ENCODE peak calls at places on chromosomes 12 and 14, in six cellular contexts. U, G, X, Y, O and N are unnamed samples.

GRCh38 chr12:212799-213526 is 994 bp downstream of the SLC6A12 start:
- DNase-seq in U (no peak), G (no peak), X (no peak), Y (no peak), O (no peak), N (no peak)

GRCh38 chr14:51248041-51248987 is 8.3 kb downstream of the TMX1 start:
- DNase-seq in U (no peak), G (no peak), X (no peak), Y (no peak), O (no peak), N (no peak)

GRCh38 chr12:171743-172705 is 41.9 kb downstream of the SLC6A12 start:
- DNase-seq in U (no peak), G (no peak), X (no peak), Y (no peak), O (no peak), N (no peak)

GRCh38 chr14:68733086-68733621 is 59.7 kb downstream of the ZFP36L1 start:
- DNase-seq in U (no peak), G (no peak), X (no peak), Y (no peak), O (no peak), N (no peak)

GRCh38 chr14:37428954-37429353 is 166.1 kb downstream of the FOXA1 start:
- DNase-seq in U (no peak), G (no peak), X (no peak), Y (no peak), O (no peak), N (no peak)

GRCh38 chr12:110310754-110311153 is 29.7 kb downstream of the ATP2A2 start:
- DNase-seq in U (no peak), G (no peak), X (no peak), Y (no peak), O (no peak), N (no peak)

GRCh38 chr12:113897406-113897805 is 68.7 kb downstream of the RBM19 start:
- DNase-seq in U (no peak), G (no peak), X (no peak), Y (no peak), O (no peak), N (no peak)

GRCh38 chr14:106657460-106657859 is 1131.1 kb downstream of the TMEM121 start:
- DNase-seq in U (no peak), G (no peak), X (no peak), Y (no peak), O (no peak), N (no peak)

GRCh38 chr14:24303988-24304387 is 3.8 kb downstream of the CIDEB start:
- DNase-seq in U (no peak), G (no peak), X (no peak), Y (no peak), O (no peak), N (no peak)

GRCh38 chr14:95493976-95494375 is 22.5 kb downstream of the SYNE3 start:
- DNase-seq in U (no peak), G (no peak), X (no peak), Y (no peak), O (no peak), N (no peak)

GRCh38 chr12:32051511-32052299 is 54.9 kb upstream of the BICD1 start:
- DNase-seq in U (no peak), G (no peak), X (peak; percentile 99), Y (peak; percentile 62), O (no peak), N (peak; percentile 93)

GRCh38 chr14:64763801-64764511 is 59.7 kb downstream of the PLEKHG3 start:
- DNase-seq in U (no peak), G (no peak), X (peak; percentile 73), Y (no peak), O (no peak), N (peak; percentile 78)

GRCh38 chr12:42696424-42697149 is 107.0 kb upstream of the PRICKLE1 start:
- DNase-seq in U (no peak), G (no peak), X (no peak), Y (no peak), O (no peak), N (no peak)

GRCh38 chr12:42144424-42145196 is at the start of gene GXYLT1:
- DNase-seq in U (peak; percentile 91), G (peak; percentile 96), X (peak; percentile 95), Y (peak; percentile 78), O (peak; percentile 79), N (peak; percentile 97)

GRCh38 chr14:22981090-22982012 is 1.0 kb downstream of the AJUBA start:
- DNase-seq in U (no peak), G (no peak), X (peak; percentile 55), Y (peak; percentile 53), O (no peak), N (peak; percentile 52)

GRCh38 chr12:82848846-82849245 is 162.1 kb downstream of the TMTC2 start:
- DNase-seq in U (no peak), G (no peak), X (no peak), Y (no peak), O (no peak), N (no peak)

GRCh38 chr12:11718768-11719253 is 69.3 kb downstream of the ETV6 start:
- DNase-seq in U (no peak), G (no peak), X (peak; percentile 92), Y (no peak), O (no peak), N (peak; percentile 53)

GRCh38 chr12:18467636-18468520 is 206.6 kb downstream of the PIK3C2G start:
- DNase-seq in U (no peak), G (no peak), X (no peak), Y (no peak), O (no peak), N (no peak)

GRCh38 chr14:90641111-90642010 is 174.9 kb downstream of the TTC7B start:
- DNase-seq in U (no peak), G (no peak), X (no peak), Y (no peak), O (no peak), N (no peak)

GRCh38 chr14:105398726-105399440 is 545 bp downstream of the TEX22 start:
- DNase-seq in U (no peak), G (peak; percentile 42), X (peak; percentile 39), Y (no peak), O (no peak), N (peak; percentile 65)

GRCh38 chr12:128994869-128995268 is 141.6 kb downstream of the GLT1D1 start:
- DNase-seq in U (no peak), G (peak; percentile 76), X (no peak), Y (no peak), O (no peak), N (no peak)

GRCh38 chr12:113242018-113242418 is 20.8 kb downstream of the TPCN1 start:
- DNase-seq in U (no peak), G (no peak), X (no peak), Y (no peak), O (no peak), N (peak; percentile 92)

GRCh38 chr12:67752226-67752732 is 103.7 kb downstream of the DYRK2 start:
- DNase-seq in U (no peak), G (no peak), X (peak; percentile 84), Y (no peak), O (no peak), N (no peak)

GRCh38 chr14:103141117-103141796 is 18.0 kb downstream of the TNFAIP2 start:
- DNase-seq in U (no peak), G (peak; percentile 81), X (peak; percentile 70), Y (peak; percentile 71), O (no peak), N (peak; percentile 64)

GRCh38 chr12:51683763-51684357 is 92.8 kb downstream of the SCN8A start:
- DNase-seq in U (no peak), G (no peak), X (peak; percentile 48), Y (no peak), O (no peak), N (peak; percentile 13)

GRCh38 chr14:63890553-63890952 is 37.7 kb downstream of the SYNE2 start:
- DNase-seq in U (no peak), G (no peak), X (no peak), Y (no peak), O (no peak), N (no peak)

GRCh38 chr14:74965770-74966153 is 10.4 kb upstream of the PGF start:
- DNase-seq in U (no peak), G (no peak), X (peak; percentile 90), Y (no peak), O (no peak), N (peak; percentile 70)

GRCh38 chr12:101127521-101128219 is 82.4 kb downstream of the SLC5A8 start:
- DNase-seq in U (no peak), G (no peak), X (peak; percentile 77), Y (no peak), O (no peak), N (peak; percentile 11)

GRCh38 chr12:54039417-54040147 is 6.7 kb downstream of the HOXC5 start:
- DNase-seq in U (no peak), G (no peak), X (no peak), Y (no peak), O (no peak), N (peak; percentile 27)

GRCh38 chr14:57845802-57846531 is 19.9 kb downstream of the SLC35F4 start:
- DNase-seq in U (no peak), G (no peak), X (peak; percentile 13), Y (no peak), O (no peak), N (no peak)

GRCh38 chr14:76006253-76006652 is 20.7 kb downstream of the IFT43 start:
- DNase-seq in U (no peak), G (no peak), X (no peak), Y (no peak), O (no peak), N (no peak)

GRCh38 chr12:123714302-123714627 is 2.1 kb downstream of the ATP6V0A2 start:
- DNase-seq in U (no peak), G (no peak), X (no peak), Y (no peak), O (no peak), N (no peak)